ENCODE peak calls at places on chromosome 4, in five cellular contexts. One of them, this sample, is unnamed. For H3K4me1, the result is how much of the 10 kb centered on the place peaks cover.

GRCh38 chr4:151408630-151409469 is at the start of gene FHIP1A:
- DNase-seq in IMR-90: peak
- DNase-seq in mesenchymal stem cell: peak
- DNase-seq in H9: peak
- DNase-seq in H1: peak
- DNase-seq in this sample: peak

GRCh38 chr4:101067383-101067782 is 279.9 kb downstream of the PPP3CA start:
- DNase-seq in IMR-90: no peak
- DNase-seq in mesenchymal stem cell: no peak
- DNase-seq in H9: no peak
- DNase-seq in H1: no peak
- DNase-seq in this sample: no peak

GRCh38 chr4:153082322-153083301 is 121.6 kb upstream of the TRIM2 start:
- DNase-seq in IMR-90: no peak
- DNase-seq in mesenchymal stem cell: peak
- DNase-seq in H9: no peak
- DNase-seq in H1: peak
- DNase-seq in this sample: no peak

GRCh38 chr4:133095591-133095990 is 53.5 kb upstream of the PCDH10 start:
- DNase-seq in IMR-90: no peak
- DNase-seq in mesenchymal stem cell: no peak
- DNase-seq in H9: no peak
- DNase-seq in H1: no peak
- DNase-seq in this sample: no peak

GRCh38 chr4:125198916-125199315 is 115.8 kb upstream of the FAT4 start:
- DNase-seq in IMR-90: peak
- DNase-seq in mesenchymal stem cell: peak
- DNase-seq in H9: no peak
- DNase-seq in H1: no peak
- DNase-seq in this sample: no peak

GRCh38 chr4:73343432-73343831 is 60.7 kb upstream of the ALB start:
- DNase-seq in IMR-90: no peak
- DNase-seq in mesenchymal stem cell: no peak
- DNase-seq in H9: no peak
- DNase-seq in H1: no peak
- DNase-seq in this sample: no peak

GRCh38 chr4:145101091-145101490 is 3.0 kb downstream of the ABCE1 start:
- DNase-seq in IMR-90: no peak
- DNase-seq in mesenchymal stem cell: no peak
- DNase-seq in H9: no peak
- DNase-seq in H1: no peak
- DNase-seq in this sample: no peak

GRCh38 chr4:20618729-20619128 is 81.5 kb upstream of the PACRGL start:
- DNase-seq in IMR-90: no peak
- DNase-seq in mesenchymal stem cell: no peak
- DNase-seq in H9: peak
- DNase-seq in H1: no peak
- DNase-seq in this sample: no peak

GRCh38 chr4:13733817-13734216 is 106.3 kb upstream of the BOD1L1 start:
- DNase-seq in IMR-90: no peak
- DNase-seq in mesenchymal stem cell: no peak
- DNase-seq in H9: no peak
- DNase-seq in H1: no peak
- DNase-seq in this sample: no peak

GRCh38 chr4:102815981-102816380 is 11.4 kb downstream of the UBE2D3 start:
- DNase-seq in IMR-90: peak
- DNase-seq in mesenchymal stem cell: peak
- DNase-seq in H9: no peak
- DNase-seq in H1: no peak
- DNase-seq in this sample: peak

GRCh38 chr4:139851639-139852038 is 186.0 kb downstream of the MGST2 start:
- DNase-seq in IMR-90: no peak
- DNase-seq in mesenchymal stem cell: no peak
- DNase-seq in H9: no peak
- DNase-seq in H1: no peak
- DNase-seq in this sample: no peak

GRCh38 chr4:104395219-104395618 is 99.5 kb downstream of the CXXC4 start:
- DNase-seq in IMR-90: no peak
- DNase-seq in mesenchymal stem cell: peak
- DNase-seq in H9: no peak
- DNase-seq in H1: no peak
- DNase-seq in this sample: no peak

GRCh38 chr4:139872274-139872673 is 206.7 kb downstream of the MGST2 start:
- DNase-seq in IMR-90: peak
- DNase-seq in mesenchymal stem cell: peak
- DNase-seq in H9: no peak
- DNase-seq in H1: no peak
- DNase-seq in this sample: no peak

GRCh38 chr4:85407546-85407945 is 67.4 kb upstream of the ARHGAP24 start:
- DNase-seq in IMR-90: no peak
- DNase-seq in mesenchymal stem cell: no peak
- DNase-seq in H9: no peak
- DNase-seq in H1: no peak
- DNase-seq in this sample: no peak

GRCh38 chr4:55947912-55948725 is 626 bp upstream of the CEP135 start:
- DNase-seq in IMR-90: peak
- DNase-seq in mesenchymal stem cell: peak
- DNase-seq in H9: no peak
- DNase-seq in H1: no peak
- DNase-seq in this sample: no peak

GRCh38 chr4:55951191-55951922 is 2.6 kb downstream of the CEP135 start:
- DNase-seq in IMR-90: no peak
- DNase-seq in mesenchymal stem cell: no peak
- DNase-seq in H9: no peak
- DNase-seq in H1: no peak
- DNase-seq in this sample: no peak

GRCh38 chr4:55947254-55947882 is 1.4 kb upstream of the CEP135 start:
- DNase-seq in IMR-90: peak
- DNase-seq in mesenchymal stem cell: peak
- DNase-seq in H9: no peak
- DNase-seq in H1: no peak
- DNase-seq in this sample: no peak

GRCh38 chr4:55949480-55949802 is 696 bp downstream of the CEP135 start:
- DNase-seq in IMR-90: no peak
- DNase-seq in mesenchymal stem cell: no peak
- DNase-seq in H9: no peak
- DNase-seq in H1: no peak
- DNase-seq in this sample: no peak

DNA sequence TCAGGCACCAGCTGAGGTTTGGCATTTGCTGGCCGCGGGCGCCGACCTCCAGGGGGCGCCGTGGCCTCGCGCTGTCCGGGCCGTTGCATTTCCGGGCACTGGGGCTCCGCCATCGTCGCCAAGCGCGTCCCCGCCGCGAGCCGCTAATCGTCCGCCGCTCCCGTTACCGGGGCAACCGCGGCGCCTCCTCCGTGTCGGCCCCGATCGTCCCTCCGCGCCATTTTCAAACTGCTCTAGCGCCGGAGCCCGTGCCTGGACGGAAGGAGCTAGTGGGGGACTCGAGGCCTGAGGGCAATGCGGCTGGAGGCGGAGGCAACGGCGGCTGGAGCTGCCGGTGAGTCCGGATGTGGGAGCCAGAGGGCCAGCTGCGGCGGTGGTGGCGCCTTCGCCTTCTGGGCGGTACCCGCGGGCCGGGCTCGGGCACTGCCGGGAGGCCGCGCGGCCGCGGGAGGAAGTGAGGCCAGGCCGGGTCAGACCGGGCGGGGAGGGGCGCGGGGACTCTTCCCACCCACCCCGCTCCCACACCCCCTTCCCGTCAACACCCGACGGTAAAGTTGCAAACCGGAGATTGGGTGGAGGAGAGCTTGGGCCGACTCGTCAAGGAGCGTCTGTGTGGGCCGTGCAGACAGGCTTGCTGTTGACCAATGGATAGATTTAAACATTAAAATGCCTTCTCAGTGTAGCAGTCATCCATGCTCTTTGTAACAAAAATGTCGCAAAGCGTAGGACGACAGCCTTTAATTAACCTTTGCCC is at the start of gene CEP135:
- DNase-seq in IMR-90: peak
- DNase-seq in mesenchymal stem cell: peak
- DNase-seq in H9: peak
- DNase-seq in H1: peak
- DNase-seq in this sample: peak
- H3K14ac ChIP-seq in IMR-90: peak
- H3K14ac ChIP-seq in mesenchymal stem cell: peak
- H3K14ac ChIP-seq in H9: peak
- H3K14ac ChIP-seq in H1: no peak
- H3K14ac ChIP-seq in this sample: peak

DNA sequence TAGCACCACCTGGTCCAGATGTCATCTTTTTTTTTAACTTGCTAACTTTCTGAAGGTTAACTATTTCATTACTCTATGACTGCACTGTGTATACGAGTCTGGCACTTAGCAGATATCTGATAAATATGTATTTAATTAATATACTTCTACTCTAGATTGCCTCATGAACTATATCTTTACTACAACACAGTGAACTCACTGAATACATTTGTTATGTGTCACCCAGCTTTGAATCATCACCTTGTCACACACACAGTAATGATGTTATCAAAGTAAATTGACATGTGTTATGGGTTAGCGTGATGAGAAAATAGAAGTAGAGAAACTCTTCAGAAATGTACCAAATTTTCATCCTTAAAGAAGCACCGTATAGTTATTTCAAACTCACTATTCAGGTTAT is 419.3 kb upstream of the ADGRL3 start:
- DNase-seq in IMR-90: peak
- DNase-seq in mesenchymal stem cell: no peak
- DNase-seq in H9: no peak
- DNase-seq in H1: no peak
- DNase-seq in this sample: no peak
- H3K4me1 ChIP-seq in IMR-90: under half
- H3K4me1 ChIP-seq in mesenchymal stem cell: under half
- H3K4me1 ChIP-seq in H9: under half
- H3K4me1 ChIP-seq in H1: under half
- H3K4me1 ChIP-seq in this sample: under half

DNA sequence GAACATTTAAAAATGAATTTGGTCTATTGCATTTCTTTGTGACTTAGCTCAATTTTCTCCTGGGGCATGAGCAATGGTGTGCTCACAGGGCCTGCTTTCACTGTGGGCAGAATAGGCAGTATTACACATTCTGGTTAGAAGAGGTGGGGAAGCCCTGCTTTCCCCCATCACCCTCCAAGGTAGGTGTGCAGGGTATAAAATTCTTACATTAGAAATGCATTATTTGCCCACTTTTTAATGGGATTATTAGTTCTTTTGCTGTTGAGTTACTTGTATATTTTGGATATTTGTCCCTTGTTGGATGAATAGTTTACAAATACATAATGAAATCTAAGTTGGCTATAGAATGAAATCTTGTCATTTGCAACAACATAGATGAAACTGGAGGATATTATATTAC is 8.3 kb upstream of the STBD1 start:
- DNase-seq in IMR-90: no peak
- DNase-seq in mesenchymal stem cell: no peak
- DNase-seq in H9: no peak
- DNase-seq in H1: no peak
- DNase-seq in this sample: no peak
- H2BK15ac ChIP-seq in IMR-90: no peak
- H2BK15ac ChIP-seq in mesenchymal stem cell: no peak
- H2BK15ac ChIP-seq in H9: no peak
- H2BK15ac ChIP-seq in H1: no peak
- H2BK15ac ChIP-seq in this sample: no peak

GRCh38 chr4:6692379-6692778 is 1.3 kb upstream of the S100P start:
- DNase-seq in IMR-90: no peak
- DNase-seq in mesenchymal stem cell: no peak
- DNase-seq in H9: no peak
- DNase-seq in H1: no peak
- DNase-seq in this sample: no peak
- H3K14ac ChIP-seq in IMR-90: no peak
- H3K14ac ChIP-seq in mesenchymal stem cell: no peak
- H3K14ac ChIP-seq in H9: no peak
- H3K14ac ChIP-seq in H1: no peak
- H3K14ac ChIP-seq in this sample: no peak

DNA sequence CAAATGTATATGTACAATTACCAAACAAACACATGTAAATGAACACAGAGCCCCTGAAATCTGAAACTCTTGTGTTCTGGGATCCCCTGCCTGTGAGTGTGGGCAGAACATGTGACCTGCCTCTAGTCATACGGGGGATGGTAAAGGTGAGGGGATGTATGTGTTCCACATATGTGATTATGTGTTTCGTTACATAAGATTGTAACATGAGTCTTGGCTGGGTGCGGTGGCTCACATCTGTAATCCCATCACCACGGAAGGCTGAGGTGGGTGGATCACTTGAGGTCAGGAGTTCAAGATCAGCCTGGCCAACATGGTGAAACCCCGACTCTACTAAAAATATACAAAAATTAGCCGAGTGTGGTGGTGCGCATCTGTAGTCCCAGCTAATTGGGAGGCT is 37.1 kb upstream of the SLC2A9 start:
- DNase-seq in IMR-90: no peak
- DNase-seq in mesenchymal stem cell: no peak
- DNase-seq in H9: no peak
- DNase-seq in H1: no peak
- DNase-seq in this sample: no peak
- H3K4me1 ChIP-seq in IMR-90: under half
- H3K4me1 ChIP-seq in mesenchymal stem cell: under half
- H3K4me1 ChIP-seq in H9: under half
- H3K4me1 ChIP-seq in H1: under half
- H3K4me1 ChIP-seq in this sample: under half

DNA sequence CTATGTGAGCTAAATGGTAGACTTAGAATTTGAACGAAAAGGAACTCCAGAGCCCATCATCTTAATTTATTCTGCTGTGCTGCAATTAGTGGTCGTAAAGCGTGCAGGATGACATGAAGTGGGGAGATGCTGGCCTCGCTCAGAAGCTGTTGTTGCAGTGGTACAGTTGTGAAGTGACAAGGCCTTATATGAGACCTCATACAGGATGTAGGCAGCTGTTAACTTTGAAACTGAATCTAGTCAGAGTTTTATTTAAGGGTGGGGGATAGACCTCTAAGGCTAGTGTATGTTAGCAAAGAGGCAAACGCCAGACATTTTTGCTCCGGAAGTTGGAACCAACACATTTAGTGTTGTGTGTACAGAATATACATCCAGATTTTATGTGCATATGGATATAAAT is 13.5 kb downstream of the KLF3 start:
- DNase-seq in IMR-90: no peak
- DNase-seq in mesenchymal stem cell: no peak
- DNase-seq in H9: no peak
- DNase-seq in H1: no peak
- DNase-seq in this sample: no peak
- H2BK15ac ChIP-seq in IMR-90: no peak
- H2BK15ac ChIP-seq in mesenchymal stem cell: no peak
- H2BK15ac ChIP-seq in H9: no peak
- H2BK15ac ChIP-seq in H1: no peak
- H2BK15ac ChIP-seq in this sample: no peak

DNA sequence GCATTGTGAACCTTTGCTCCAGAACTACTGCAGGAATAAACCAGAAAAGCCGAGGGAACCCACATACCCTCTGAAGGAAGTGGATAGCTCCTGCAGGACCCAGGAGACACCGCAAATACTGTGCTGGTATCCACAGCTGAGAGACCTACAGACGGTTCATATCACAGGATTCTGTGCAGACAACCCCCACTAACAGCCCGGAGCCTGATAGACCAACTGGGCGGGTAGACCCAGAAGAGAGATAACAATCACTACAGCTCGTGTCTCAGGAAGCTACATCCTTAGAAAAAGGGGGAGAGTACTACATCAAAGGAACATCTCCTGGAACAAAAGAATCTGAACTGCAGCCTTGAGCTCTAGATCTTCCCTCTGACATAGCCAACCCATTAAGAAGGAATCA is 150.8 kb downstream of the FRAS1 start:
- DNase-seq in IMR-90: no peak
- DNase-seq in mesenchymal stem cell: no peak
- DNase-seq in H9: no peak
- DNase-seq in H1: no peak
- DNase-seq in this sample: no peak
- H3K14ac ChIP-seq in IMR-90: no peak
- H3K14ac ChIP-seq in mesenchymal stem cell: no peak
- H3K14ac ChIP-seq in H9: no peak
- H3K14ac ChIP-seq in H1: no peak
- H3K14ac ChIP-seq in this sample: no peak

This sample was measured in neuronal stem cell.